ENCODE peak calls at places on chromosomes 1 and 21, in five cellular contexts. B is aorta, X is sigmoid colon, T is heart right ventricle, Z is Caco-2. R is an unnamed sample.

GRCh38 chr1:40612345-40612831 is 53.1 kb downstream of the RIMS3 start:
- DNase-seq in B (peak; percentile 72), X (no peak), T (peak; percentile 74), Z (peak; percentile 60), R (peak; percentile 81)

GRCh38 chr1:110490791-110491451 is 28.1 kb downstream of the KCNA10 start:
- DNase-seq in B (no peak), X (no peak), T (no peak), Z (no peak), R (no peak)

GRCh38 chr1:208899438-208899837 is 655.3 kb upstream of the PLXNA2 start:
- DNase-seq in B (no peak), X (no peak), T (no peak), Z (no peak), R (no peak)

GRCh38 chr1:26021647-26022403 is at the start of gene EXTL1:
- DNase-seq in B (no peak), X (no peak), T (peak; percentile 79), Z (peak; percentile 34), R (no peak)

GRCh38 chr1:17594690-17595601 is 55.4 kb downstream of the ARHGEF10L start:
- DNase-seq in B (no peak), X (no peak), T (no peak), Z (no peak), R (peak; percentile 22)

GRCh38 chr21:45478115-45478801 is 64.0 kb downstream of the SLC19A1 start:
- DNase-seq in B (peak; percentile 81), X (peak; percentile 87), T (peak; percentile 73), Z (peak; percentile 55), R (peak; percentile 64)

GRCh38 chr1:153444078-153444477 is 16.4 kb downstream of the S100A7 start:
- DNase-seq in B (no peak), X (no peak), T (no peak), Z (no peak), R (no peak)

GRCh38 chr1:224673161-224673560 is 57.0 kb downstream of the CNIH3 start:
- DNase-seq in B (no peak), X (no peak), T (no peak), Z (no peak), R (no peak)

GRCh38 chr21:45034556-45035476 is 39.6 kb upstream of the ADARB1 start:
- DNase-seq in B (peak; percentile 51), X (peak; percentile 64), T (no peak), Z (no peak), R (no peak)

GRCh38 chr1:41633764-41634163 is 149.3 kb upstream of the EDN2 start:
- DNase-seq in B (no peak), X (no peak), T (no peak), Z (no peak), R (no peak)

GRCh38 chr1:91613594-91613993 is 112.9 kb downstream of the CDC7 start:
- DNase-seq in B (no peak), X (no peak), T (no peak), Z (peak; percentile 42), R (no peak)

GRCh38 chr1:44587796-44588460 is 86.4 kb downstream of the TMEM53 start:
- DNase-seq in B (no peak), X (no peak), T (no peak), Z (no peak), R (peak; percentile 67)

GRCh38 chr1:150619576-150620509 is 9.6 kb downstream of the ENSA start:
- DNase-seq in B (no peak), X (peak; percentile 74), T (peak; percentile 50), Z (no peak), R (no peak)

GRCh38 chr1:166169182-166169581 is 2.4 kb upstream of the FAM78B start:
- DNase-seq in B (no peak), X (no peak), T (no peak), Z (no peak), R (no peak)

GRCh38 chr1:238129677-238130076 is 239.0 kb upstream of the ZP4 start:
- DNase-seq in B (no peak), X (no peak), T (no peak), Z (no peak), R (no peak)

GRCh38 chr1:27527223-27527856 is 37.4 kb upstream of the WASF2 start:
- DNase-seq in B (peak; percentile 53), X (peak; percentile 93), T (peak; percentile 69), Z (peak; percentile 84), R (peak; percentile 80)

GRCh38 chr1:12467570-12468286 is 150.3 kb downstream of the DHRS3 start:
- DNase-seq in B (no peak), X (no peak), T (no peak), Z (no peak), R (peak; percentile 81)

GRCh38 chr1:154193821-154194220 is 1.9 kb upstream of the TPM3 start:
- DNase-seq in B (no peak), X (no peak), T (peak; percentile 25), Z (no peak), R (no peak)

GRCh38 chr1:7485086-7485780 is 285.9 kb upstream of the VAMP3 start:
- DNase-seq in B (no peak), X (no peak), T (no peak), Z (no peak), R (no peak)

GRCh38 chr1:19412654-19413053 is 72.7 kb downstream of the CAPZB start:
- DNase-seq in B (no peak), X (no peak), T (no peak), Z (no peak), R (no peak)

GRCh38 chr1:14517813-14518180 is 80.7 kb upstream of the KAZN start:
- DNase-seq in B (no peak), X (no peak), T (no peak), Z (no peak), R (no peak)

DNA sequence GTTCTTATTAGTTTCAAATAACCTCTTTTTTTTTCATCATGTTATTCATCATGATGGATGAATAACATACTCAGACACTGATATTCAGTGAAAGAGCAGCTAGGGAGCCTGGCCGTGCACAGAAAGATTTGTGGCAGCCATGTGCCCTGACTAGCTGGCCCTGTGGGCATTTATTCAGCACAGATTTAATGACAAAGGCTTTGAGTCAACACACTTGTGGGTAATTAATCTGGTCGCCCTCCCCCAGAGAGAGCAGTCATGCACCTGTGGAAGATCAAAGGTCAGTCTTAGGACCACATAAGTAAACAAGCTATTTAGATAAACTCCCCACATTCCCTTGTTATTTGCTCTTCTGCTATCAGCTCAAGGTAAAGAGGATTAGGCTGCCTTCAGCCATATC is 153.2 kb upstream of the HMCN1 start:
- DNase-seq in B (no peak), X (no peak), T (no peak), Z (peak; percentile 20), R (no peak)
- H3K9me3 ChIP-seq in B (peaks cover 4% of the 10 kb centered on the region), X (peaks cover 5% of the 10 kb centered on the region), T (peaks cover 5% of the 10 kb centered on the region), Z (peaks cover 81% of the 10 kb centered on the region), R (peaks cover 6% of the 10 kb centered on the region)

GRCh38 chr1:5478961-5479360 is 513.3 kb downstream of the NPHP4 start:
- DNase-seq in B (no peak), X (no peak), T (no peak), Z (no peak), R (no peak)

GRCh38 chr1:5477716-5478115 is 514.5 kb downstream of the NPHP4 start:
- DNase-seq in B (no peak), X (no peak), T (peak; percentile 16), Z (no peak), R (no peak)

GRCh38 chr1:5479876-5480275 is 512.3 kb downstream of the NPHP4 start:
- DNase-seq in B (no peak), X (no peak), T (no peak), Z (no peak), R (no peak)

GRCh38 chr1:5480306-5480705 is 511.9 kb downstream of the NPHP4 start:
- DNase-seq in B (no peak), X (no peak), T (no peak), Z (no peak), R (no peak)

DNA sequence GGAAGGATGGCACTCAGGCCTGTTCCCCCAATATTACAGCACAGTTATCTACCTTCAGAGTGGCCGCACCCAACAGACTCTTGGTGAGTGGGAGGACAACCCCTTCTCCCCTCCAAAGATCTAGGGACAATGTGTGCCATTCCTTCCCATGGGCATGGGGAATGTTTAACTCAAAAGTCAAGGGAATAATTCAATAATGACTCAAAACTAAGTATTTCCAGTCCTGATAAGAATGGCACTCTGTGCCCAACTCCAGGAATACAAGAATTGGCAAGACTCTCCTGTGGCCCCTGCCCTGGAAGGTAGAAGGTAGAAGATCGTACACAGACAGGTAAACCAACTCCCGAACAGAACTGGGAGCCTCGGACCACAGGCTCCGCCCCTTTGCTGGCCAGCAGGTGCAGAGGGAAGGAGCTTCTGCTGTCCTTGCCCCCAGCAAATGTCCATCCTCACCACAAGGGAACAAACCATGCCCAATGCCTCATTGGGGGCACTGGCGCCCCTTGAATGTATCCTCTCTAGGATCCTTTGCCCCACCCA is 514.0 kb downstream of the NPHP4 start:
- DNase-seq in B (no peak), X (no peak), T (no peak), Z (no peak), R (no peak)
- H3K9me3 ChIP-seq in B (no peaks in the 10 kb centered on the region), X (no peaks in the 10 kb centered on the region), T (no peaks in the 10 kb centered on the region), Z (no peaks in the 10 kb centered on the region), R (no peaks in the 10 kb centered on the region)

DNA sequence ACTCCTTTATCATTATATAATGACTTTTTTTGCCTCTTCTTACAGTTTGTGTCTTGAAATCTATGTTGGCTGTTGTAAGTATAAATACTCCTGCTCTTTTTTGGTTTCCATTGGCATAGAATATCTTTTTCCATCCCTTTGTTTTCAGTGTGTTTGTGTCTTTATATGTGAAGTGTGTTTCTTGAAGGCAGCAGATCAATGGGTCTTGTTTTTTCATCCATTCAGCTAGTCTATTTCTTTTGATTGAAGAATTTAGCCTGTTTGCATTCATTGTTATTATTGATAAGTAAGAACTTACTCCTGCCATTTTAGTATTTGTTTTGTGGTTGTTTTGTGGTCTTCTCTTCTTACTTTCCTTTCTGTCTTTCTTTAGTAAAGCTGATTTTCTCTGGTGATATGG is 322.8 kb downstream of the PLA2G4A start:
- DNase-seq in B (no peak), X (no peak), T (no peak), Z (no peak), R (no peak)
- H3K9me3 ChIP-seq in B (peaks cover 3% of the 10 kb centered on the region), X (no peaks in the 10 kb centered on the region), T (no peaks in the 10 kb centered on the region), Z (peaks cover 7% of the 10 kb centered on the region), R (no peaks in the 10 kb centered on the region)

DNA sequence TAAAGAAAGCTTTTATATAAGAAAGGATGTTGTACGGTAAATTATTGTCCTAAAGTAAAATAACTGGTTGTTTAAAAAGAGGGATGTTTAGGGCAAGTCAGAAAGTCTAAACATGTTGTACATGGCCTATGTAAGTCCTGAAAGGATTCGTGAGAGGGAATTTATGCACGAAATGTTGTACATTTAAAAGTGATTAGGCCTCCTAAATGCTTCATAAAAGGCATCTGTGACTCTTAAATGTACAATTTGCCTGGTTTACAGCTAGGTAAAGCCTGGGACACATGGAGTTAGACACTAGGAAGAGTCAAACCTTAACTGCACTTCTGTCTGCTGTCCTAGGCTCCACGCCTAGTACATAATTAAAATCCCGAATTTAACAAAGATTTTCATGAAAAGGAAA is 9.7 kb downstream of the KRTAP13-3 start:
- DNase-seq in B (no peak), X (no peak), T (no peak), Z (no peak), R (no peak)
- H3K9me3 ChIP-seq in B (no peaks in the 10 kb centered on the region), X (no peaks in the 10 kb centered on the region), T (no peaks in the 10 kb centered on the region), Z (no peaks in the 10 kb centered on the region), R (no peaks in the 10 kb centered on the region)

R was measured in trophoblast cell.